ENCODE peak calls at places on chromosomes 6 and 20, in eight cellular contexts. S is GM23338, D is A549, Q is HCT116, C is K562, H is Panc1, B is HepG2, I is SK-N-SH. V is an unnamed sample.

GRCh38 chr6:122184260-122184934 is 215.1 kb upstream of the HSF2 start:
- DNase-seq in Q (peak), I (peak), H (no peak), C (no peak), S (no peak), D (peak), B (peak), V (no peak)

GRCh38 chr20:25310268-25310920 is 62.5 kb downstream of the PYGB start:
- DNase-seq in Q (peak), B (peak), C (peak), S (peak), D (peak), H (peak), I (peak), V (peak)

GRCh38 chr20:16486532-16486931 is 86.7 kb downstream of the KIF16B start:
- DNase-seq in D (no peak), S (no peak), B (no peak), Q (no peak), C (no peak), I (no peak), H (no peak), V (no peak)

GRCh38 chr20:1775117-1775516 is 117.5 kb upstream of the SIRPG start:
- DNase-seq in H (no peak), C (no peak), S (no peak), D (no peak), Q (no peak), B (no peak), I (no peak), V (no peak)

GRCh38 chr20:37259031-37259430 is 2.6 kb downstream of the GHRH start:
- DNase-seq in S (no peak), C (no peak), B (no peak), I (no peak), H (no peak), D (no peak), Q (no peak), V (no peak)

GRCh38 chr6:34478796-34479195 is 12.9 kb downstream of the PACSIN1 start:
- DNase-seq in C (no peak), H (no peak), Q (no peak), B (no peak), S (no peak), I (no peak), D (no peak), V (no peak)

GRCh38 chr6:143394351-143394750 is 56.1 kb downstream of the ADAT2 start:
- DNase-seq in H (no peak), B (no peak), D (no peak), S (no peak), Q (no peak), C (no peak), I (no peak), V (no peak)

GRCh38 chr6:48859562-48859961 is 603.5 kb downstream of the MMUT start:
- DNase-seq in B (no peak), I (no peak), H (no peak), D (no peak), Q (no peak), C (no peak), S (no peak), V (no peak)

GRCh38 chr6:45196121-45196520 is 132.0 kb upstream of the RUNX2 start:
- DNase-seq in S (no peak), H (no peak), C (no peak), D (no peak), Q (no peak), B (no peak), I (no peak), V (no peak)

GRCh38 chr6:11188161-11188915 is 44.1 kb downstream of the NEDD9 start:
- DNase-seq in D (peak), C (no peak), S (no peak), I (no peak), B (peak), Q (no peak), H (no peak), V (no peak)

GRCh38 chr20:41330343-41330720 is 10.3 kb upstream of the LPIN3 start:
- DNase-seq in B (no peak), I (no peak), D (no peak), S (no peak), H (no peak), Q (no peak), C (no peak), V (no peak)

GRCh38 chr6:10259676-10260075 is 155.2 kb downstream of the TFAP2A start:
- DNase-seq in I (no peak), S (no peak), C (no peak), H (no peak), D (no peak), B (no peak), Q (no peak), V (no peak)

GRCh38 chr20:1894951-1895673 is at the start of gene SIRPA:
- DNase-seq in B (no peak), Q (no peak), S (peak), D (peak), H (no peak), C (peak), I (peak), V (no peak)

GRCh38 chr6:137219664-137220252 is 573 bp upstream of the IFNGR1 start:
- DNase-seq in H (no peak), I (no peak), D (no peak), S (no peak), B (no peak), Q (no peak), C (no peak), V (no peak)

GRCh38 chr6:137216875-137217553 is 2.2 kb downstream of the IFNGR1 start:
- DNase-seq in Q (no peak), H (no peak), C (no peak), I (no peak), D (no peak), S (no peak), B (peak), V (no peak)

GRCh38 chr6:137218917-137219663 is at the start of gene IFNGR1:
- DNase-seq in C (peak), B (peak), Q (peak), H (peak), D (peak), S (peak), I (peak), V (peak)

GRCh38 chr6:137217801-137218472 is 1.2 kb downstream of the IFNGR1 start:
- DNase-seq in Q (no peak), D (no peak), C (peak), B (peak), H (no peak), I (no peak), S (no peak), V (peak)

DNA sequence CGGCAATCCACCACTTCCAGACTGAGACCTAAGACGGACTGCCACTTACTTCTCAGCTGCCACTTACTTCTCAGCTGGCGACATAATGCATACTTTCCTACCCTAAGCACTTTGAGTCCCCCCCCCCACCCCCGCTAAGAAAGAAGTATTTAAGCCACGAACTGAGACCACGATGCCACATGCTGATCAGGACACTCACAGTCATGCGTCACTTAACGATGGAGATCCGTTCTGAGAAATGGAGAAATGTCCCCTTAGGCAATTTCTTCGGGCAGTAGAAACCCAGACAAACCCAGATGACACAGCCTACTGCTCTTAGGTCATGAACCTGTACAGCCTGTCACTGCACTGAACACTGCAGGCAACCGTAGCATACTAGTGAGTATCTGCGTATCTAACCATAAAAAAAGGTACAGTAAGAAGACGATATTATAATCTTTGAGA is 690 bp downstream of the IFNGR1 start:
- DNase-seq in H (peak), S (peak), C (peak), I (peak), B (peak), D (no peak), Q (no peak), V (peak)
- TF ChIP-seq REST in H (no peak), S (no peak), C (no peak), I (no peak), B (no peak), D (no peak), Q (no peak), V (no peak)

DNA sequence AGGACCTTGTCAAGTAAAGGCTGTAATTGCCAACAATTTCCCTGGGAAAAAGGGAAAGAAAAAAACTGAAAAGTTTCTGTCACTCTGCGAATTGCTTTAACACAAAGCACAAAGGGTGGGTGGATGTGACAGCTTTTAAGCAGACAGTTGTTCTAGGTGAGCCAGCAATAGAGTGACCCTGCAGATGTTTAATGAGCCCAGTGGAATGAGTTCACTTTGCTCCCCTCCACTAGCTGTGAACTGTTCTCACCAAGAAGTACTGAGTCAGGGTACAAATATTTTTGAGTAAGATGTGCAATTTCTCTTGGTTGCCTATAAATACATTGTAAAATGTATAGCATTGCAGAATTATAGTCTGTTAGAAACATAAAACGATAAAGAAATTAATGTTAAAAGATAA is 26.2 kb upstream of the LRRC1 start:
- DNase-seq in S (no peak), C (no peak), I (no peak), Q (no peak), H (no peak), D (no peak), B (no peak), V (no peak)
- TF ChIP-seq REST in S (no peak), C (no peak), I (no peak), Q (no peak), H (no peak), D (no peak), B (no peak), V (no peak)

DNA sequence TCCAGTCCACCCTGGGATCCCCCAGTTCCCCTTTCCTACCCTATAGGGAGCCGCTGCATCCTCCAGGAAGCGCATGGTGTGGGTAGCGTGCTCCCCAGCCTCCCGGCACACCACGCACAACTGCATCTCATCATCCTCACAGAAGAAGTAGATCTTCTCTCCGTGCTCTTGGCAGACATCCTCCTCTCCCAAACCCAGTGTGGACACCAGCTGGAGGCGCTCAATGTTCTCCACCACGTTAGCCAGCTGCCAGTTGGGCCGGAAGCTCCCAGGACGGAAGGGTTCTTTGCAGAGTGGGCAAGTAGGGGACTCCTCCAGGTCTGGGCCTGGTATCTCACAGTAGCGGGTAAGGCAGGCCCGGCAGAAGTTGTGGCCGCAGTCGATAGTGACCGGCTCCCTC is 620 bp downstream of the TRIM10 start:
- DNase-seq in B (no peak), D (no peak), H (no peak), Q (no peak), S (no peak), C (no peak), I (no peak), V (no peak)
- TF ChIP-seq REST in B (no peak), D (no peak), H (no peak), Q (no peak), S (no peak), C (no peak), I (no peak), V (no peak)

GRCh38 chr6:56515081-56515905 is 127.4 kb downstream of the DST start:
- DNase-seq in I (no peak), C (no peak), H (no peak), Q (no peak), D (no peak), B (peak), S (no peak), V (no peak)

GRCh38 chr6:56516003-56516402 is 126.7 kb downstream of the DST start:
- DNase-seq in Q (no peak), I (no peak), C (no peak), H (no peak), D (no peak), S (no peak), B (no peak), V (no peak)

GRCh38 chr6:56514395-56514794 is 128.3 kb downstream of the DST start:
- DNase-seq in B (no peak), I (no peak), S (no peak), Q (no peak), H (no peak), C (no peak), D (no peak), V (no peak)

GRCh38 chr6:56518995-56519767 is 123.5 kb downstream of the DST start:
- DNase-seq in B (no peak), C (no peak), S (no peak), H (no peak), I (no peak), D (no peak), Q (no peak), V (no peak)

GRCh38 chr6:56517155-56517745 is 125.4 kb downstream of the DST start:
- DNase-seq in B (no peak), H (no peak), C (no peak), D (no peak), I (no peak), S (no peak), Q (no peak), V (no peak)
- TF ChIP-seq REST in B (no peak), H (no peak), C (no peak), D (no peak), I (no peak), S (no peak), Q (no peak), V (no peak)

GRCh38 chr6:23176883-23177282 is 607.5 kb downstream of the HDGFL1 start:
- DNase-seq in I (no peak), B (no peak), H (no peak), S (peak), Q (no peak), D (peak), C (no peak), V (no peak)
- TF ChIP-seq REST in I (no peak), B (no peak), H (no peak), S (no peak), Q (no peak), D (no peak), C (no peak), V (no peak)

GRCh38 chr20:44585042-44585968 is 2.9 kb downstream of the PKIG start:
- DNase-seq in D (no peak), S (peak), H (no peak), C (no peak), I (no peak), B (no peak), Q (no peak), V (no peak)

GRCh38 chr20:44584103-44584690 is 1.8 kb downstream of the PKIG start:
- DNase-seq in S (no peak), Q (no peak), C (no peak), B (no peak), I (no peak), H (no peak), D (no peak), V (no peak)

GRCh38 chr20:44589522-44589921 is 7.1 kb downstream of the PKIG start:
- DNase-seq in Q (no peak), I (no peak), C (no peak), S (no peak), B (no peak), H (no peak), D (no peak), V (no peak)

GRCh38 chr20:44586986-44587980 is 4.9 kb downstream of the PKIG start:
- DNase-seq in Q (no peak), C (no peak), B (no peak), H (no peak), D (no peak), I (no peak), S (no peak), V (no peak)

GRCh38 chr20:44586289-44586911 is 4.0 kb downstream of the PKIG start:
- DNase-seq in I (no peak), H (no peak), D (no peak), S (no peak), C (no peak), B (no peak), Q (no peak), V (no peak)
- TF ChIP-seq REST in I (no peak), H (no peak), D (no peak), S (no peak), C (no peak), B (no peak), Q (no peak), V (no peak)